ENCODE peak calls at places on chromosomes 5 and 9, in five cellular contexts. J is adrenal gland, F is colonic mucosa, V is esophagus muscularis mucosa, Q is chondrocyte. Z is an unnamed sample.

GRCh38 chr5:135492319-135492626 is 40.1 kb upstream of the TIFAB start:
- DNase-seq in J (no peak), Q (no peak), F (no peak), V (no peak), Z (no peak)

GRCh38 chr5:133304707-133305216 is 252.9 kb downstream of the HSPA4 start:
- DNase-seq in J (no peak), F (no peak), V (no peak), Q (no peak), Z (no peak)

GRCh38 chr5:79416499-79416898 is 97.4 kb downstream of the HOMER1 start:
- DNase-seq in Q (no peak), F (peak), V (no peak), J (peak), Z (no peak)

GRCh38 chr5:169088032-169088726 is 212.8 kb downstream of the SLIT3 start:
- DNase-seq in F (no peak), V (no peak), Q (no peak), J (no peak), Z (no peak)

GRCh38 chr9:69386651-69387050 is 61.6 kb downstream of the ENTREP1 start:
- DNase-seq in F (no peak), Q (no peak), J (no peak), V (peak), Z (no peak)

GRCh38 chr5:179207470-179207869 is 137.8 kb downstream of the ADAMTS2 start:
- DNase-seq in F (no peak), J (no peak), Q (no peak), V (no peak), Z (no peak)

GRCh38 chr9:15295761-15296405 is 11.1 kb downstream of the TTC39B start:
- DNase-seq in Q (no peak), V (no peak), J (no peak), F (peak), Z (no peak)

GRCh38 chr9:98375138-98375726 is 119.8 kb upstream of the TBC1D2 start:
- DNase-seq in F (no peak), V (no peak), Q (no peak), J (no peak), Z (no peak)

GRCh38 chr9:125529589-125530515 is 177.2 kb downstream of the MAPKAP1 start:
- DNase-seq in F (no peak), J (no peak), V (peak), Q (no peak), Z (no peak)

GRCh38 chr5:108953940-108954339 is 206.2 kb downstream of the FER start:
- DNase-seq in F (no peak), V (no peak), J (no peak), Q (no peak), Z (no peak)

GRCh38 chr5:136084698-136085097 is 47.9 kb upstream of the SMAD5 start:
- DNase-seq in J (peak), Q (no peak), V (no peak), F (no peak), Z (no peak)

GRCh38 chr9:98429613-98430012 is 174.2 kb upstream of the TBC1D2 start:
- DNase-seq in V (no peak), F (no peak), J (no peak), Q (no peak), Z (no peak)

GRCh38 chr9:97220894-97221477 is 86.5 kb upstream of the CCDC180 start:
- DNase-seq in F (no peak), V (no peak), J (no peak), Q (no peak), Z (no peak)

GRCh38 chr5:82332064-82332855 is 54.1 kb upstream of the RPS23 start:
- DNase-seq in Q (no peak), F (no peak), V (peak), J (no peak), Z (no peak)

GRCh38 chr5:150559088-150559487 is 51.2 kb downstream of the NDST1 start:
- DNase-seq in V (no peak), F (no peak), Q (peak), J (no peak), Z (no peak)

GRCh38 chr5:556909-557441 is 32.7 kb upstream of the SLC9A3 start:
- DNase-seq in J (peak), V (no peak), Q (no peak), F (peak), Z (peak)

GRCh38 chr5:132677191-132677590 is 3.4 kb downstream of the IL4 start:
- DNase-seq in Q (no peak), F (peak), V (peak), J (peak), Z (peak)

GRCh38 chr9:87343816-87344438 is 153.7 kb upstream of the DAPK1 start:
- DNase-seq in J (no peak), Q (no peak), F (no peak), V (peak), Z (no peak)

GRCh38 chr5:124927735-124928134 is 181.3 kb upstream of the ZNF608 start:
- DNase-seq in J (no peak), Q (no peak), F (no peak), V (no peak), Z (no peak)

GRCh38 chr5:149422429-149423286 is 43.6 kb upstream of the IL17B start:
- DNase-seq in Q (no peak), F (peak), J (peak), V (no peak), Z (peak)

DNA sequence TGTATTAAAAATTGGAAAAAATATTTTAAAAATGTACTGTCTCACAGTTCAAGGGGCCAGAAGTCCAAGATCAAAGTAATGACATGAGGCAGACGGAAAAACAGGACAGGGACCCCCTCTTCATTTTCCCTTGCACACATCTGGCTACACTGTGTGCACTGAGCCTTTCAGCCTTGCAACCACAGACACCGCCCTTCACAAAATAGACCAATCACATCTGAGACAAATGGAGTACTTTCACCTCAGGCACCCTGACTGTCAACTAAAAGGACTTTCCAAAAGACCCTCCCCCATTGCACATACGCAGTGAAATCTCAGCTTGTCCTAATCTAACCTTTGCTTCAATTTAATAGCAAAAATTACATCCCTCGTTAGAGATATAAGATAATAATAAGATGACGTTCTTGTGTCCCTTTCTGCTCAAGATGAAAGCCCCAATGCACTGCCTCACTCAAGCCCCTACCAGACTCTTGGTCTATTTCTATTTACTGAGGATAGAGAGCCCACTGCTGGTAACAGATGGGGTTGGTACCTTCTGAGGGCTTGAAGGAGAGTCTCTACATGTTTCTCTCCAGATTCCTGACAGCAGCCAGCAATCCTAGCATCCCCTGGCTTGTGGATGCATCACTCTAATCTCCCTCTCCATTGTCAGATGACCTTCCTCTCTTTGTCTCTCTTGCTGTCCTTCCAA is 514.8 kb upstream of the ADAMTS16 start:
- DNase-seq in F (no peak), V (no peak), Q (no peak), J (no peak), Z (no peak)
- TF ChIP-seq CTCF in F (no peak), V (no peak), Q (no peak), J (no peak), Z (no peak)

DNA sequence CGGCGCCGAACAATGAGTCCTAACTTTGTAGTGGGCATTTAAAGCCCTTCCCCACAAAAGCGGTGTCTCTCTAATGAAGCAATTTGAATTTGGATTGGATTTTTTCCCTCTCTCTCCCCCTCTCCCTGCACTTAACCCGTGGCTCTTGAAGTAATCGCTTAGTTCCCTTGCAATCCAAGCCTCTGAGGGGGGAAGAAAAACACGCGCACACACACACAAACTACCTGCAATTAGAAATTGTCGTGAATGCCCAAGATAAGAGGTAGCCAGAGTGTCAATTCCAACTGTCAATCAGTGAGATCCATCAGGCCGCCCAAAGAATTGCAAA is 1.2 kb downstream of the LHX6 start:
- DNase-seq in V (no peak), Q (no peak), J (no peak), F (no peak), Z (no peak)
- TF ChIP-seq CTCF in V (no peak), Q (peak), J (no peak), F (no peak), Z (no peak)

DNA sequence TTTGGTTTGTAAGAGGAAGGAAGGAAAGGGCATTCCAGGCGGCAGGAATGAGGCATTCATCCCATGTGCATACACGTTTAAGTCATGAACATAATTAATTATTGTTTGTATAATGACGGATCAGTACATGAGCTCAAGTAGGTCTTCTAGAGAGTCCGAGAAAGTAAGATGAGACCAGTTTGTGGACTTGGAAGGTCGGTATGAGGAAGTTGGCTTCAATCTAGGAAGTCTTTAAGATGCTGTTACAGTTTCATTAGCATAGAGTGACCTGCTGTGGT is 2.1 kb downstream of the GTF3C4 start:
- DNase-seq in F (no peak), V (no peak), Q (no peak), J (no peak), Z (no peak)
- TF ChIP-seq CTCF in F (no peak), V (no peak), Q (no peak), J (no peak), Z (no peak)

GRCh38 chr9:114155263-114155966 is at the start of gene COL27A1:
- DNase-seq in Q (no peak), F (peak), J (peak), V (peak), Z (peak)

GRCh38 chr9:114156311-114156657 is 947 bp downstream of the COL27A1 start:
- DNase-seq in V (no peak), Q (no peak), J (peak), F (no peak), Z (no peak)

GRCh38 chr9:114157516-114158176 is 2.3 kb downstream of the COL27A1 start:
- DNase-seq in F (no peak), Q (no peak), J (no peak), V (no peak), Z (no peak)

GRCh38 chr9:114155967-114156294 is 594 bp downstream of the COL27A1 start:
- DNase-seq in V (no peak), Q (no peak), F (no peak), J (no peak), Z (no peak)

GRCh38 chr9:114156658-114157421 is 1.5 kb downstream of the COL27A1 start:
- DNase-seq in F (peak), V (no peak), J (peak), Q (no peak), Z (no peak)
- TF ChIP-seq CTCF in F (no peak), V (no peak), J (no peak), Q (peak), Z (no peak)

DNA sequence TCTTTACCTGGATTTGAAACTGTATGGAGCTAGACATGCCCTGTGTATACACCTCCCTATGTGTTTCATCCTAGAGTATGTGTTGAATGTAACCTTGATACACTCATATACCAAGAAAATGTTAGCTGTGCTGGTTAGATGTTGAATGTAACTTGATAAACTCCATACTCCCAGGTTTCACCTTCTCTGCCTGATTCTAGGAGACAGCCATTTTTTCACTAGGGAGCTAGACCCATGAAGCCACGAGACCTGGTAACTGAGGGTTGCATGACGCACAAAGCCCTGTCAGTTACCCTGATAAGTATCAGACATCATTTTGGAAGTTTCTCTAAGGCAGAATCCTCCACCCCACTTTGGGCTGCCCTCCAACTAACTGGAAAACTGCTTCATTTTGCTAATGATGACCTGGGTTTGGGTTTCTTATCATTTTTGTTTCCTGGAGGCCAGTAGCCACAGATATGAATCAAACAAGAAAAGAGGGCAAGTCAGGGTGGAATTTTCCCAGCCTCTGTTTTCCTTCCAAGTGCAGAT is 478.5 kb upstream of the KIF2A start:
- DNase-seq in V (no peak), J (peak), F (no peak), Q (no peak), Z (no peak)
- TF ChIP-seq CTCF in V (no peak), J (no peak), F (no peak), Q (no peak), Z (no peak)

GRCh38 chr9:22528485-22528884 is 81.9 kb downstream of the DMRTA1 start:
- DNase-seq in Q (no peak), F (no peak), V (no peak), J (no peak), Z (no peak)
- TF ChIP-seq CTCF in Q (peak), F (no peak), V (peak), J (no peak), Z (peak)

DNA sequence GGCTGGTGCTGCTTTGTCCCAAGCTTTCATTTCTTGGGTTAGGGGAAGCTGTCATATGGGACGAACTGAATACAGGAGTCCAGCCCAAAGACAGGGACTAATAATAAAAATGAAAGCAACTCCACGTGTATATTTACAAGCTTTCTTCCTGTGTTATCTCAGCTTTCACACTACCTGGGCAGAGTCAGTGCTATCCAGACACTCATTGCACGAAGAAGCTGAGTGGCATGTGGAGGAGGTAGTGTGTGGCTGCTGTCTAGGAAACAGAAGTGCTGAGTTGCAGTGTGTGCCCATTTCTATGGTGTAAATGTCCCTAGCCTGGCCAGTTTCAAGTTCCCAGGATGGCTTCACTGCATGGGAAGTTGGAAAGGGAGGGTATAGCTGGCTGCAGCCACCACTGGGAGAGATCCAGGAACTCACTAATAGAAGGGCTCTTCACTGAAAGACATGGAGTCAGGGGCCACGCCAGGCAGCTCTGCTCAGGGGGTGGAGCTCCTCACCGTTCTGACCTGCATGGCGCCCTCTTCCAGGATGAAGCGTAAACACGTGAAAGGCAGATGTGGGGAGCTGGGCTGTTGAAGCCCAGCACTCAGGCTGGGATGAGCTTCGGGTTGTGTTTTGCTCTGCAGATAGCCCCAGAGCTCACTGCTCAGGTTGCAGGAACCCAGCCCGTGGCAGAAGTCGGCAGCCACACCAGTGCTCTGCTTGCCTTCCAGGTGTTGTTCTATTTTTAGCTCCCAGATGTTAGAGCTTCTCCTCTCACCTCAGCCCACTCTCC is 116.9 kb downstream of the IRX2 start:
- DNase-seq in F (no peak), Q (no peak), J (no peak), V (no peak), Z (no peak)
- TF ChIP-seq CTCF in F (no peak), Q (no peak), J (no peak), V (no peak), Z (no peak)

GRCh38 chr5:103139264-103139865 is 19.3 kb downstream of the PPIP5K2 start:
- DNase-seq in J (peak), F (peak), Q (no peak), V (peak), Z (no peak)
- TF ChIP-seq CTCF in J (peak), F (peak), Q (peak), V (peak), Z (peak)

GRCh38 chr9:82147798-82148440 is 159.3 kb downstream of the SPATA31D1 start:
- DNase-seq in Q (no peak), V (no peak), F (no peak), J (no peak), Z (no peak)
- TF ChIP-seq CTCF in Q (no peak), V (no peak), F (no peak), J (no peak), Z (no peak)